ENCODE peak calls at places on chromosomes 16 and 17, in six cellular contexts. One of them, this sample, is unnamed.

GRCh38 chr17:37092041-37092440 is 143.3 kb downstream of the AATF start:
- DNase-seq in testis: no peak
- DNase-seq in cardiac muscle cell: no peak
- DNase-seq in fibroblast of villous mesenchyme: no peak
- DNase-seq in mesendoderm: no peak
- DNase-seq in cardiac fibroblast: no peak
- DNase-seq in this sample: no peak

GRCh38 chr17:59454633-59455105 is 110.7 kb upstream of the DHX40 start:
- DNase-seq in fibroblast of villous mesenchyme: no peak
- DNase-seq in cardiac fibroblast: no peak
- DNase-seq in cardiac muscle cell: no peak
- DNase-seq in testis: no peak
- DNase-seq in mesendoderm: no peak
- DNase-seq in this sample: no peak

GRCh38 chr17:68909066-68909465 is 46.1 kb downstream of the ABCA8 start:
- DNase-seq in mesendoderm: peak
- DNase-seq in cardiac muscle cell: peak
- DNase-seq in testis: peak
- DNase-seq in fibroblast of villous mesenchyme: peak
- DNase-seq in cardiac fibroblast: peak
- DNase-seq in this sample: peak

GRCh38 chr17:73335591-73336503 is 24.0 kb upstream of the CDC42EP4 start:
- DNase-seq in cardiac muscle cell: no peak
- DNase-seq in mesendoderm: no peak
- DNase-seq in testis: no peak
- DNase-seq in fibroblast of villous mesenchyme: no peak
- DNase-seq in cardiac fibroblast: no peak
- DNase-seq in this sample: no peak

GRCh38 chr17:29256735-29257466 is 10.2 kb downstream of the CRYBA1 start:
- DNase-seq in cardiac fibroblast: peak
- DNase-seq in fibroblast of villous mesenchyme: no peak
- DNase-seq in mesendoderm: no peak
- DNase-seq in testis: no peak
- DNase-seq in cardiac muscle cell: peak
- DNase-seq in this sample: no peak

GRCh38 chr16:88548131-88548874 is 21.9 kb upstream of the ZC3H18 start:
- DNase-seq in cardiac muscle cell: no peak
- DNase-seq in cardiac fibroblast: no peak
- DNase-seq in fibroblast of villous mesenchyme: no peak
- DNase-seq in mesendoderm: no peak
- DNase-seq in testis: no peak
- DNase-seq in this sample: no peak

GRCh38 chr17:81164464-81165245 is 652 bp upstream of the PVALEF start:
- DNase-seq in cardiac fibroblast: no peak
- DNase-seq in cardiac muscle cell: no peak
- DNase-seq in testis: no peak
- DNase-seq in fibroblast of villous mesenchyme: no peak
- DNase-seq in mesendoderm: no peak
- DNase-seq in this sample: no peak

GRCh38 chr17:18261659-18262058 is 1.2 kb downstream of the MIEF2 start:
- DNase-seq in cardiac muscle cell: no peak
- DNase-seq in cardiac fibroblast: no peak
- DNase-seq in fibroblast of villous mesenchyme: no peak
- DNase-seq in testis: no peak
- DNase-seq in mesendoderm: no peak
- DNase-seq in this sample: no peak

GRCh38 chr16:73172621-73173312 is 124.8 kb upstream of the ZFHX3 start:
- DNase-seq in fibroblast of villous mesenchyme: peak
- DNase-seq in mesendoderm: peak
- DNase-seq in testis: peak
- DNase-seq in cardiac fibroblast: peak
- DNase-seq in cardiac muscle cell: peak
- DNase-seq in this sample: peak

GRCh38 chr17:27879987-27880608 is 13.1 kb downstream of the LYRM9 start:
- DNase-seq in testis: peak
- DNase-seq in mesendoderm: peak
- DNase-seq in fibroblast of villous mesenchyme: peak
- DNase-seq in cardiac fibroblast: peak
- DNase-seq in cardiac muscle cell: peak
- DNase-seq in this sample: no peak

GRCh38 chr17:81518785-81519283 is 6.2 kb upstream of the ACTG1 start:
- DNase-seq in fibroblast of villous mesenchyme: no peak
- DNase-seq in mesendoderm: peak
- DNase-seq in cardiac fibroblast: peak
- DNase-seq in testis: no peak
- DNase-seq in cardiac muscle cell: peak
- DNase-seq in this sample: no peak

GRCh38 chr17:50102164-50102991 is 7.2 kb downstream of the PDK2 start:
- DNase-seq in testis: peak
- DNase-seq in fibroblast of villous mesenchyme: no peak
- DNase-seq in mesendoderm: no peak
- DNase-seq in cardiac fibroblast: no peak
- DNase-seq in cardiac muscle cell: no peak
- DNase-seq in this sample: no peak

GRCh38 chr17:40854175-40854814 is 12.7 kb downstream of the KRT12 start:
- DNase-seq in testis: no peak
- DNase-seq in cardiac muscle cell: peak
- DNase-seq in fibroblast of villous mesenchyme: peak
- DNase-seq in cardiac fibroblast: peak
- DNase-seq in mesendoderm: no peak
- DNase-seq in this sample: peak

GRCh38 chr16:89600956-89601355 is 12.5 kb upstream of the DPEP1 start:
- DNase-seq in cardiac fibroblast: no peak
- DNase-seq in testis: no peak
- DNase-seq in cardiac muscle cell: no peak
- DNase-seq in mesendoderm: no peak
- DNase-seq in fibroblast of villous mesenchyme: no peak
- DNase-seq in this sample: no peak

GRCh38 chr16:11750056-11750455 is 7.4 kb upstream of the TXNDC11 start:
- DNase-seq in fibroblast of villous mesenchyme: no peak
- DNase-seq in cardiac muscle cell: no peak
- DNase-seq in testis: no peak
- DNase-seq in cardiac fibroblast: no peak
- DNase-seq in mesendoderm: no peak
- DNase-seq in this sample: no peak

GRCh38 chr16:89200124-89200849 is at the start of gene SLC22A31:
- DNase-seq in cardiac muscle cell: no peak
- DNase-seq in fibroblast of villous mesenchyme: no peak
- DNase-seq in mesendoderm: peak
- DNase-seq in testis: no peak
- DNase-seq in cardiac fibroblast: no peak
- DNase-seq in this sample: no peak

GRCh38 chr17:42414782-42415409 is 8.2 kb downstream of the CAVIN1 start:
- DNase-seq in fibroblast of villous mesenchyme: no peak
- DNase-seq in cardiac muscle cell: no peak
- DNase-seq in mesendoderm: no peak
- DNase-seq in cardiac fibroblast: no peak
- DNase-seq in testis: no peak
- DNase-seq in this sample: no peak

GRCh38 chr16:81686391-81687182 is 92.5 kb upstream of the PLCG2 start:
- DNase-seq in testis: no peak
- DNase-seq in cardiac muscle cell: peak
- DNase-seq in fibroblast of villous mesenchyme: no peak
- DNase-seq in mesendoderm: no peak
- DNase-seq in cardiac fibroblast: no peak
- DNase-seq in this sample: no peak

GRCh38 chr17:48611681-48612455 is 1.1 kb upstream of the HOXB7 start:
- DNase-seq in mesendoderm: no peak
- DNase-seq in testis: no peak
- DNase-seq in cardiac muscle cell: no peak
- DNase-seq in cardiac fibroblast: no peak
- DNase-seq in fibroblast of villous mesenchyme: no peak
- DNase-seq in this sample: no peak

GRCh38 chr16:55872130-55872529 is 3.0 kb downstream of the CES5A start:
- DNase-seq in mesendoderm: no peak
- DNase-seq in cardiac muscle cell: no peak
- DNase-seq in cardiac fibroblast: no peak
- DNase-seq in fibroblast of villous mesenchyme: no peak
- DNase-seq in testis: no peak
- DNase-seq in this sample: no peak

DNA sequence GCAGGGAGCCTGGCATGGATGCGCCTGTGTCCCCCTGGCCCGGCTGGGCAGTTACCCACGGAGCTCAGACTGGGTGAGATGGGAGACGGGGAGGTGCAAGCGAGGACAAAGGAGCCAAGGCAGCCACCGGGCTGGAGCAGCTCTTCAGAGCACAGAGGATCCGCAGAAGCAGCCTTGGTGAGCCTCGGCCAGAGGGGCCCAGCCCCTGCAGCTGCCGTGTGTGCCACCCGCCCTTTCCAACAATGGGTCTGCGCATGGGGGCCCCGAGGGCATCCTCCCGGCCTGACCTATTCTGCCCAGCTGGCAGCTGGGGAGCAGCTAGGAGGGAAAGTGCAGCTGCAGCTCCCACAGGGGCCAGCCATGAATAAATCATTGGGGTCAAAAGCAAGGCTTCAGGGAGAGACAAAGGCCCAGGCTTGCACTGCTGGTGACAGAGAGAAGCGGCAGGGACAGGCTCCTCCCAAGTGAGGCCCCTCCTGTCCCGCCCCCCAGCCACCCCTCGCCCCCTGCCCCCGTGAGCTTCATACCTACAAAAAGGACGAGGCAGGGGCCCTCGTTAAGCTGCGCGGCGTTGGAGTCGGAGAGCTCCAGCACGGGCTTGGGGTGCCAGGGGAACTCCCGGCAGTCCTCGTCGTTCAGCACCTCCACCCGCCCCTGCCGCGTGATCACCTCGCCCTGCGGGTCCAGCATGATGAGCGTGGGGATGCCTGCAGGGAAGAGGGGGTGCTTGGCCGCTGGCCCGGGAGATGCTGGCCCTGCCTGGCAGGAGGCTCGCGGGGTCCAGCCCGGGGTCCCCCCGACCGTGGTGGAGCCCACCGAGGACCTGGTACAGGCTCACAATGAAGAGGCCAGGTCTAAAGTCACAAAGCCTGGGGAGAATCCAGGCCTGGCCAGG is 22.6 kb downstream of the MRM3 start:
- DNase-seq in cardiac fibroblast: no peak
- DNase-seq in fibroblast of villous mesenchyme: no peak
- DNase-seq in mesendoderm: no peak
- DNase-seq in cardiac muscle cell: no peak
- DNase-seq in testis: no peak
- DNase-seq in this sample: no peak
- H3K4me3 ChIP-seq in cardiac fibroblast: no peak
- H3K4me3 ChIP-seq in fibroblast of villous mesenchyme: no peak
- H3K4me3 ChIP-seq in mesendoderm: no peak
- H3K4me3 ChIP-seq in cardiac muscle cell: no peak
- H3K4me3 ChIP-seq in testis: no peak
- H3K4me3 ChIP-seq in this sample: no peak

GRCh38 chr17:79704691-79705090 is 26.1 kb upstream of the ENPP7 start:
- DNase-seq in cardiac fibroblast: no peak
- DNase-seq in fibroblast of villous mesenchyme: no peak
- DNase-seq in testis: no peak
- DNase-seq in cardiac muscle cell: no peak
- DNase-seq in mesendoderm: peak
- DNase-seq in this sample: no peak

GRCh38 chr17:79705674-79706073 is 25.1 kb upstream of the ENPP7 start:
- DNase-seq in fibroblast of villous mesenchyme: no peak
- DNase-seq in cardiac muscle cell: no peak
- DNase-seq in cardiac fibroblast: no peak
- DNase-seq in mesendoderm: no peak
- DNase-seq in testis: no peak
- DNase-seq in this sample: no peak

GRCh38 chr17:79707441-79707850 is 23.3 kb upstream of the ENPP7 start:
- DNase-seq in mesendoderm: no peak
- DNase-seq in cardiac muscle cell: no peak
- DNase-seq in testis: no peak
- DNase-seq in cardiac fibroblast: no peak
- DNase-seq in fibroblast of villous mesenchyme: no peak
- DNase-seq in this sample: no peak

GRCh38 chr17:79707931-79708891 is 22.5 kb upstream of the ENPP7 start:
- DNase-seq in cardiac muscle cell: peak
- DNase-seq in testis: peak
- DNase-seq in mesendoderm: peak
- DNase-seq in cardiac fibroblast: peak
- DNase-seq in fibroblast of villous mesenchyme: peak
- DNase-seq in this sample: no peak

DNA sequence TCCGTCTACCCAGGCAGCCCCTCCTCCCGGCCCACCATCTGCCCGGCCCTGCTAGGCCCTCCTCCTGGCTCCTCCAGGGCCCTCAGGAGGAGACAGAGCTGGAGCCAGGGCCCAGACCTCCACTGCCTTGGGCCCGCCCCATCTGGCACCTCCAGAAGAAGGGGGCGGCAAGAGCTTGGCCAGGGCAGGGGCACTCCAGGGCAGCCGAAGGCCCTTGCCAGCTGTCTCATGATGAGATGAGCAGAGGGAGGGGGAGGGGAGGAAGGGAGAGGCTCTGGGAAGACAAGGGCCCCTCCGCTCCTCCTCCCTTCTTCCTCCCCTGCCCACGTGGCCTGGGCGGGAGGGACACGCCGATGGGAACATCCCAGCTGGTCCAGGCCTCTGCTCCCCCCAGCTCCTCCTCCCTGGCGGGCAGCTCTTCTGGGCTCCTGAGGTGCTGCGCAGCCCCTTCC is 23.8 kb upstream of the ENPP7 start:
- DNase-seq in cardiac fibroblast: no peak
- DNase-seq in testis: peak
- DNase-seq in fibroblast of villous mesenchyme: peak
- DNase-seq in cardiac muscle cell: peak
- DNase-seq in mesendoderm: no peak
- DNase-seq in this sample: no peak
- H3K4me3 ChIP-seq in cardiac fibroblast: no peak
- H3K4me3 ChIP-seq in testis: no peak
- H3K4me3 ChIP-seq in fibroblast of villous mesenchyme: no peak
- H3K4me3 ChIP-seq in cardiac muscle cell: no peak
- H3K4me3 ChIP-seq in mesendoderm: no peak
- H3K4me3 ChIP-seq in this sample: no peak

GRCh38 chr16:25051446-25052160 is 36.4 kb upstream of the ARHGAP17 start:
- DNase-seq in cardiac fibroblast: peak
- DNase-seq in testis: no peak
- DNase-seq in mesendoderm: peak
- DNase-seq in fibroblast of villous mesenchyme: peak
- DNase-seq in cardiac muscle cell: peak
- DNase-seq in this sample: peak
- H3K4me3 ChIP-seq in cardiac fibroblast: no peak
- H3K4me3 ChIP-seq in testis: no peak
- H3K4me3 ChIP-seq in mesendoderm: no peak
- H3K4me3 ChIP-seq in fibroblast of villous mesenchyme: no peak
- H3K4me3 ChIP-seq in cardiac muscle cell: no peak
- H3K4me3 ChIP-seq in this sample: no peak

GRCh38 chr17:20156196-20157077 is 147.3 kb downstream of the SPECC1 start:
- DNase-seq in testis: peak
- DNase-seq in fibroblast of villous mesenchyme: peak
- DNase-seq in mesendoderm: peak
- DNase-seq in cardiac fibroblast: peak
- DNase-seq in cardiac muscle cell: peak
- DNase-seq in this sample: no peak

GRCh38 chr17:20158580-20158979 is 149.4 kb downstream of the SPECC1 start:
- DNase-seq in fibroblast of villous mesenchyme: no peak
- DNase-seq in cardiac fibroblast: no peak
- DNase-seq in cardiac muscle cell: no peak
- DNase-seq in mesendoderm: no peak
- DNase-seq in testis: no peak
- DNase-seq in this sample: no peak

GRCh38 chr17:20155258-20156195 is 146.4 kb downstream of the SPECC1 start:
- DNase-seq in fibroblast of villous mesenchyme: peak
- DNase-seq in testis: peak
- DNase-seq in mesendoderm: peak
- DNase-seq in cardiac fibroblast: peak
- DNase-seq in cardiac muscle cell: peak
- DNase-seq in this sample: peak

GRCh38 chr17:20154601-20155000 is 145.4 kb downstream of the SPECC1 start:
- DNase-seq in cardiac muscle cell: no peak
- DNase-seq in mesendoderm: no peak
- DNase-seq in cardiac fibroblast: no peak
- DNase-seq in fibroblast of villous mesenchyme: no peak
- DNase-seq in testis: no peak
- DNase-seq in this sample: no peak

GRCh38 chr17:20157078-20157360 is 147.9 kb downstream of the SPECC1 start:
- DNase-seq in fibroblast of villous mesenchyme: no peak
- DNase-seq in cardiac fibroblast: no peak
- DNase-seq in mesendoderm: no peak
- DNase-seq in cardiac muscle cell: no peak
- DNase-seq in testis: no peak
- DNase-seq in this sample: no peak
- H3K4me3 ChIP-seq in fibroblast of villous mesenchyme: peak
- H3K4me3 ChIP-seq in cardiac fibroblast: peak
- H3K4me3 ChIP-seq in mesendoderm: peak
- H3K4me3 ChIP-seq in cardiac muscle cell: peak
- H3K4me3 ChIP-seq in testis: peak
- H3K4me3 ChIP-seq in this sample: peak